ENCODE peak calls at places on chromosomes 7 and 10, in nine cellular contexts. Q is AG10803, T is OCI-LY7, K is cardiac fibroblast, P is HFF-Myc, Z is keratinocyte, Y is lower lobe of right lung, U is PC-3, L is A549. B is an unnamed sample.
A peak's percentile ranks its signal among the peaks of the same experiment; 100 is the strongest.

GRCh38 chr10:114477285-114477684 is 73.0 kb upstream of the AFAP1L2 start:
- DNase-seq in Z (no peak), Y (no peak), L (no peak), Q (peak; percentile 22), T (no peak), U (no peak), K (no peak), P (no peak), B (peak; percentile 58)

GRCh38 chr10:122019414-122019975 is 30.5 kb downstream of the TACC2 start:
- DNase-seq in Y (peak; percentile 81), K (no peak), Q (no peak), L (peak; percentile 47), Z (peak; percentile 17), P (no peak), T (no peak), U (peak; percentile 60), B (no peak)

GRCh38 chr10:12348870-12349627 is at the start of gene CAMK1D:
- DNase-seq in L (peak; percentile 74), K (peak; percentile 67), Y (peak; percentile 90), P (no peak), Z (no peak), T (peak; percentile 90), Q (peak; percentile 65), U (peak; percentile 32), B (peak; percentile 85)

GRCh38 chr10:117374506-117375359 is 507 bp downstream of the PDZD8 start:
- DNase-seq in P (no peak), Q (peak; percentile 36), U (peak; percentile 19), Y (peak; percentile 66), T (peak; percentile 67), L (peak; percentile 33), K (peak; percentile 11), Z (no peak), B (peak; percentile 44)

GRCh38 chr10:43225787-43226153 is 41.1 kb downstream of the RASGEF1A start:
- DNase-seq in K (no peak), Y (peak; percentile 13), Q (no peak), L (no peak), U (peak; percentile 27), P (no peak), Z (no peak), T (no peak), B (no peak)

GRCh38 chr7:46145412-46145811 is 224.3 kb upstream of the IGFBP3 start:
- DNase-seq in U (peak; percentile 77), L (peak; percentile 93), T (no peak), Z (peak; percentile 64), Q (peak; percentile 100), Y (no peak), P (peak; percentile 79), K (peak; percentile 98), B (peak; percentile 97)

GRCh38 chr7:140475747-140476333 is 3.5 kb downstream of the MKRN1 start:
- DNase-seq in K (peak; percentile 56), P (no peak), T (peak; percentile 68), Q (peak; percentile 24), Y (no peak), Z (no peak), L (peak; percentile 52), U (peak; percentile 79), B (peak; percentile 39)

GRCh38 chr7:21618706-21619105 is 75.9 kb downstream of the DNAH11 start:
- DNase-seq in L (no peak), U (no peak), K (no peak), P (no peak), T (no peak), Z (no peak), Y (no peak), Q (no peak), B (no peak)

GRCh38 chr7:8436965-8437364 is 3.6 kb downstream of the NXPH1 start:
- DNase-seq in Q (no peak), P (no peak), L (peak; percentile 42), U (peak; percentile 69), Z (no peak), K (peak; percentile 7), Y (no peak), T (peak; percentile 55), B (no peak)

GRCh38 chr7:25772802-25773201 is 379.2 kb upstream of the NFE2L3 start:
- DNase-seq in U (no peak), P (no peak), T (no peak), Z (no peak), L (no peak), Q (no peak), Y (no peak), K (no peak), B (no peak)

GRCh38 chr10:79136227-79137005 is 67.7 kb downstream of the ZMIZ1 start:
- DNase-seq in U (no peak), L (no peak), T (peak; percentile 17), Z (no peak), K (no peak), Q (no peak), Y (no peak), P (no peak), B (no peak)

GRCh38 chr10:79133386-79133785 is 64.6 kb downstream of the ZMIZ1 start:
- DNase-seq in Y (no peak), K (no peak), Z (no peak), P (no peak), T (no peak), L (no peak), Q (no peak), U (no peak), B (no peak)

GRCh38 chr10:79137826-79138225 is 69.1 kb downstream of the ZMIZ1 start:
- DNase-seq in Q (peak; percentile 40), T (peak; percentile 85), K (peak; percentile 47), Z (no peak), Y (no peak), L (no peak), P (no peak), U (no peak), B (peak; percentile 51)

GRCh38 chr10:79137404-79137803 is 68.6 kb downstream of the ZMIZ1 start:
- DNase-seq in Z (no peak), T (no peak), Q (no peak), Y (no peak), P (no peak), L (no peak), K (no peak), U (no peak), B (no peak)

GRCh38 chr10:79135790-79136189 is 67.0 kb downstream of the ZMIZ1 start:
- DNase-seq in T (no peak), Q (no peak), Z (no peak), L (no peak), U (no peak), K (no peak), P (no peak), Y (no peak), B (no peak)
- TF ChIP-seq CTCF in T (no peak), Q (no peak), Z (no peak), L (no peak), U (no peak), K (no peak), P (no peak), Y (no peak), B (no peak)

GRCh38 chr10:118966131-118967125 is 63.1 kb upstream of the NANOS1 start:
- DNase-seq in U (no peak), Q (peak; percentile 58), Y (no peak), Z (no peak), T (no peak), K (no peak), P (no peak), L (no peak), B (no peak)

GRCh38 chr10:118967160-118967559 is 62.4 kb upstream of the NANOS1 start:
- DNase-seq in Z (no peak), K (no peak), P (no peak), Q (no peak), Y (no peak), U (no peak), L (no peak), T (no peak), B (no peak)

GRCh38 chr10:118968071-118968470 is 61.4 kb upstream of the NANOS1 start:
- DNase-seq in T (no peak), K (no peak), Y (no peak), P (no peak), Z (no peak), L (no peak), Q (no peak), U (no peak), B (no peak)

GRCh38 chr10:118969014-118969413 is 60.5 kb upstream of the NANOS1 start:
- DNase-seq in Z (no peak), L (no peak), U (no peak), K (no peak), Q (no peak), P (no peak), Y (no peak), T (no peak), B (no peak)

GRCh38 chr10:118968482-118968881 is 61.0 kb upstream of the NANOS1 start:
- DNase-seq in K (no peak), L (no peak), Y (no peak), Z (no peak), P (no peak), Q (no peak), T (no peak), U (no peak), B (no peak)
- H3K4me3 ChIP-seq in K (no peak overlapping the region), L (no peak overlapping the region), Y (no peak overlapping the region), Z (no peak overlapping the region), P (no peak overlapping the region), Q (no peak overlapping the region), T (no peak overlapping the region), U (no peak overlapping the region), B (no peak overlapping the region)

DNA sequence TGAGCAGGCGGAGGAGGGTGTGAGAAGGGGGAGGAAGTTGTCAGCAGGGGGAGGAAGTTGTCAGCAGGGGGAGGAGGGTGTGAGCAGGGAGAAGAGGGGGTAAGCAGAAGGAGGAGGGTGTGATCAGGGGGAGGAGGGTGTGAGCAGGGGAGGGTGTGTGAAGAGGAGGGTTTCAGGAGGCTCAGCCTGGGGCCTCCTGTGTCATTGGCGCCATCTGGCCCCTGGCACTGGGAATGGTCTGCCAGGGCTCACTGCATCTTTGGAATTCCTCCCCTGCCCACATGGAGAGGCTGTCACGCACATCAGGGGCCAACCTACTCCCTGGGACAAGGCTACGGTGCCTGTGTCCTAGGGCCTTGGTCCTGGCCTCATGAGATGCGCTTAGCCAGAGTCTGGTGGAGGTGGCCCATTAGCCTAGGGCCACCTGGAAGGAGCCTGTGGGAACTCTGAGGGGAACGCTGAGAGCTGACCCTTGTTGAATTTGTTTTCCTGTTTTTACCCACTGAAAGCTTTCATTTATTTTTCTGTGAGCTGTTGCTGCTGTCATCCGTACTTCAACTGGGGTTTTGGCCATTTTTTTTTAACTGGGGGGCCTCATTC is 18.0 kb downstream of the CAMK2B start:
- DNase-seq in Q (peak; percentile 62), L (peak; percentile 59), T (peak; percentile 11), Z (peak; percentile 19), Y (no peak), U (peak; percentile 71), P (peak; percentile 11), K (peak; percentile 82), B (no peak)
- TF ChIP-seq CTCF in Q (peak; percentile 26), L (peak; percentile 30), T (peak; percentile 29), Z (peak; percentile 8), Y (no peak), U (peak; percentile 60), P (peak; percentile 43), K (peak; percentile 42), B (peak; percentile 40)

DNA sequence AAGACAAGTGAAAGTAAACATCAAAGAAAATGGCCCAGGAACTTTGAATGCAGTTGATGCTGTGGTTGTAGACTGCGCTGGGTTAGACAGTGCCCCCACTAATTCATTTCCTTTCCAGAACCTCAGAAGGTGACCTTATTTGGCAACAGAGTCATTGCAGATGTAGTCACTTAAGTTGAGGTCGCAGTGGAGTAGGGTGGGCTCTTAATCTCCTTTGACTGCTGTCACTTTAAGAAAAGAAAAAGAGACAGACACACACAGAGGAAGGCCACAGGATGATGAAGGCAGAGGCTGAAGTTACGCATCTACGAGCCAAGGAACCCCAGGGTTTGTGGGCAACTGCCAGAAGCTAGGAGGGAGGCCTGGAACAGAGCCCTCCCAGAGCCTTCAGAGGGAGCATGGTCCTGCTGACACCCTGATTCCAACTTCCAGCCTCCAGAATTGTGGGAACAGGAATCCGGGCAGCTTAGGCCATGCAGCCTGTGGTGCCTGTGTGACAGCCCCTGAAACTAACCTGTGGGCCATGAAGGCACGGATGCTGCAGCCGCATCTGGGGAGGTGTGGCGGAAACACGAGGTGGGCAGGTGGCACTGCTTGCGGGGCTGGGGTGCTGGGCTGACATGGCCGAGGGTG is 107.6 kb downstream of the PRKAG2 start:
- DNase-seq in Q (no peak), L (no peak), K (no peak), Z (no peak), Y (no peak), T (peak; percentile 2), U (no peak), P (no peak), B (no peak)
- H3K4me3 ChIP-seq in Q (no peak overlapping the region), L (no peak overlapping the region), K (no peak overlapping the region), Z (no peak overlapping the region), Y (no peak overlapping the region), T (no peak overlapping the region), U (no peak overlapping the region), P (no peak overlapping the region), B (no peak overlapping the region)